ENCODE peak calls at places on chromosomes 13 and 19, in eight cellular contexts. One of them, this sample, is unnamed.

GRCh38 chr13:41012536-41012935 is 6.6 kb downstream of the ELF1 start:
- DNase-seq in AG09309: no peak
- DNase-seq in tibial artery: no peak
- DNase-seq in cardiac muscle cell: no peak
- DNase-seq in fibroblast of pulmonary artery: no peak
- DNase-seq in cardiac fibroblast: no peak
- DNase-seq in esophagus squamous epithelium: no peak
- DNase-seq in choroid plexus epithelial cell: no peak
- DNase-seq in this sample: no peak

GRCh38 chr19:7142771-7143170 is 73.3 kb downstream of the ZNF557 start:
- DNase-seq in esophagus squamous epithelium: no peak
- DNase-seq in cardiac fibroblast: no peak
- DNase-seq in AG09309: no peak
- DNase-seq in cardiac muscle cell: no peak
- DNase-seq in choroid plexus epithelial cell: no peak
- DNase-seq in fibroblast of pulmonary artery: no peak
- DNase-seq in tibial artery: no peak
- DNase-seq in this sample: no peak

GRCh38 chr13:29301027-29301426 is 294.5 kb downstream of the SLC7A1 start:
- DNase-seq in fibroblast of pulmonary artery: no peak
- DNase-seq in cardiac fibroblast: no peak
- DNase-seq in tibial artery: no peak
- DNase-seq in choroid plexus epithelial cell: no peak
- DNase-seq in AG09309: no peak
- DNase-seq in cardiac muscle cell: no peak
- DNase-seq in esophagus squamous epithelium: no peak
- DNase-seq in this sample: no peak

GRCh38 chr13:60836821-60837220 is 439.8 kb downstream of the TDRD3 start:
- DNase-seq in choroid plexus epithelial cell: no peak
- DNase-seq in esophagus squamous epithelium: no peak
- DNase-seq in AG09309: no peak
- DNase-seq in cardiac muscle cell: no peak
- DNase-seq in fibroblast of pulmonary artery: no peak
- DNase-seq in tibial artery: no peak
- DNase-seq in cardiac fibroblast: no peak
- DNase-seq in this sample: no peak

GRCh38 chr19:42942187-42942789 is 5.3 kb upstream of the PSG7 start:
- DNase-seq in fibroblast of pulmonary artery: peak
- DNase-seq in tibial artery: no peak
- DNase-seq in AG09309: no peak
- DNase-seq in esophagus squamous epithelium: no peak
- DNase-seq in cardiac muscle cell: no peak
- DNase-seq in choroid plexus epithelial cell: peak
- DNase-seq in cardiac fibroblast: peak
- DNase-seq in this sample: peak

GRCh38 chr13:109074436-109074835 is 445.0 kb downstream of the MYO16 start:
- DNase-seq in AG09309: no peak
- DNase-seq in cardiac fibroblast: no peak
- DNase-seq in cardiac muscle cell: no peak
- DNase-seq in tibial artery: no peak
- DNase-seq in choroid plexus epithelial cell: no peak
- DNase-seq in fibroblast of pulmonary artery: no peak
- DNase-seq in esophagus squamous epithelium: no peak
- DNase-seq in this sample: no peak

GRCh38 chr19:6236310-6237291 is 43.2 kb downstream of the MLLT1 start:
- DNase-seq in choroid plexus epithelial cell: no peak
- DNase-seq in esophagus squamous epithelium: no peak
- DNase-seq in cardiac fibroblast: no peak
- DNase-seq in AG09309: no peak
- DNase-seq in tibial artery: no peak
- DNase-seq in fibroblast of pulmonary artery: no peak
- DNase-seq in cardiac muscle cell: no peak
- DNase-seq in this sample: no peak

GRCh38 chr13:98327326-98328314 is 150.6 kb upstream of the RNF113B start:
- DNase-seq in AG09309: peak
- DNase-seq in esophagus squamous epithelium: no peak
- DNase-seq in tibial artery: no peak
- DNase-seq in cardiac fibroblast: peak
- DNase-seq in fibroblast of pulmonary artery: peak
- DNase-seq in cardiac muscle cell: peak
- DNase-seq in choroid plexus epithelial cell: peak
- DNase-seq in this sample: peak

GRCh38 chr19:5103061-5103701 is 134.3 kb downstream of the KDM4B start:
- DNase-seq in tibial artery: peak
- DNase-seq in choroid plexus epithelial cell: no peak
- DNase-seq in esophagus squamous epithelium: no peak
- DNase-seq in cardiac muscle cell: peak
- DNase-seq in cardiac fibroblast: no peak
- DNase-seq in fibroblast of pulmonary artery: peak
- DNase-seq in AG09309: no peak
- DNase-seq in this sample: peak

GRCh38 chr13:85896516-85897450 is 97.6 kb upstream of the SLITRK6 start:
- DNase-seq in esophagus squamous epithelium: no peak
- DNase-seq in AG09309: no peak
- DNase-seq in fibroblast of pulmonary artery: no peak
- DNase-seq in cardiac fibroblast: no peak
- DNase-seq in cardiac muscle cell: no peak
- DNase-seq in tibial artery: no peak
- DNase-seq in choroid plexus epithelial cell: peak
- DNase-seq in this sample: no peak
- TF ChIP-seq CTCF in esophagus squamous epithelium: no peak
- TF ChIP-seq CTCF in AG09309: no peak
- TF ChIP-seq CTCF in fibroblast of pulmonary artery: no peak
- TF ChIP-seq CTCF in cardiac fibroblast: no peak
- TF ChIP-seq CTCF in cardiac muscle cell: no peak
- TF ChIP-seq CTCF in tibial artery: no peak
- TF ChIP-seq CTCF in choroid plexus epithelial cell: peak
- TF ChIP-seq CTCF in this sample: no peak

DNA sequence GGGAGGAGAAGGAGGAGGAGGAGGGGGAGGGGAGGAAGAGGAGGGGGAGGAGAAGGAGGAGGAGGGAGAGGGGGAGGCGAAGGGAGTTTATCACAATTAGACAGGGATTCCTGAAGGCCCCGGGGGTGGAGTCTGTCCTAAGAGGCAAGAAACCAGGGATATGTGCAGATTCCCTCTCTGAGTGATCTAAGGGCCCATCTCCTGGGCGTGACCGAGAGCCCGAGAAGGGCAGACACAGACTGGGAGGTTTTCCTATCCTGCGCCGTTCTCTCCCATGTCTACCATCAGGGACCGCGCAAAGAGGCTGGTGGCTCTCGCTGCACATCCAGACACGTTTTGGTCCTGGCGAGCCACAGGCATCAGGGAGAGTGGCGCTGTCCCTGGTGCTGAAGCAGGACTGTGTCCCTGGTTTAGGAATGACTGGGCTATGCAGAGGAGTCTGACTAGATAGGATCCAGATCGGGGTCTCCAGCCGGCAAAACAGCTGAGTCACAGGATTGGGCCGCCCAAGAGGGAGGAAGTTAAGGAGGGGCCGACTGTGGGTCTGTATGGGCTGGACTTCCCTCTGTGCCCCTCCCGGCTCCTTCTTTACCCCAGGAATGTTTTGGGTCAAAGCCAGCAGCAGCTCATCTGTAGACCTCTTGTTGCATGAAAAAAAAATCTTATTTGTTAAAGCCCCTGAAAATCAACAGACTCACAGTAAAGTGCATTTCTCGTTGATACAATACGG is 17.9 kb upstream of the ZNF175 start:
- DNase-seq in cardiac muscle cell: peak
- DNase-seq in tibial artery: no peak
- DNase-seq in cardiac fibroblast: peak
- DNase-seq in esophagus squamous epithelium: no peak
- DNase-seq in fibroblast of pulmonary artery: peak
- DNase-seq in AG09309: no peak
- DNase-seq in choroid plexus epithelial cell: peak
- DNase-seq in this sample: peak
- H3K4me3 ChIP-seq in cardiac muscle cell: no peak
- H3K4me3 ChIP-seq in tibial artery: no peak
- H3K4me3 ChIP-seq in cardiac fibroblast: no peak
- H3K4me3 ChIP-seq in esophagus squamous epithelium: no peak
- H3K4me3 ChIP-seq in fibroblast of pulmonary artery: no peak
- H3K4me3 ChIP-seq in AG09309: no peak
- H3K4me3 ChIP-seq in choroid plexus epithelial cell: no peak
- H3K4me3 ChIP-seq in this sample: no peak

GRCh38 chr19:8449830-8450229 is 5.1 kb downstream of the HNRNPM start:
- DNase-seq in AG09309: no peak
- DNase-seq in tibial artery: no peak
- DNase-seq in cardiac fibroblast: no peak
- DNase-seq in esophagus squamous epithelium: no peak
- DNase-seq in fibroblast of pulmonary artery: no peak
- DNase-seq in choroid plexus epithelial cell: no peak
- DNase-seq in cardiac muscle cell: no peak
- DNase-seq in this sample: no peak

GRCh38 chr19:8441725-8442544 is 2.8 kb upstream of the HNRNPM start:
- DNase-seq in esophagus squamous epithelium: no peak
- DNase-seq in cardiac muscle cell: no peak
- DNase-seq in cardiac fibroblast: no peak
- DNase-seq in AG09309: no peak
- DNase-seq in tibial artery: peak
- DNase-seq in fibroblast of pulmonary artery: no peak
- DNase-seq in choroid plexus epithelial cell: no peak
- DNase-seq in this sample: no peak

GRCh38 chr19:8445488-8446001 is 770 bp downstream of the HNRNPM start:
- DNase-seq in esophagus squamous epithelium: no peak
- DNase-seq in cardiac muscle cell: peak
- DNase-seq in fibroblast of pulmonary artery: peak
- DNase-seq in choroid plexus epithelial cell: peak
- DNase-seq in AG09309: no peak
- DNase-seq in cardiac fibroblast: peak
- DNase-seq in tibial artery: peak
- DNase-seq in this sample: no peak

GRCh38 chr19:8446055-8446709 is 1.4 kb downstream of the HNRNPM start:
- DNase-seq in cardiac muscle cell: no peak
- DNase-seq in choroid plexus epithelial cell: peak
- DNase-seq in esophagus squamous epithelium: no peak
- DNase-seq in AG09309: no peak
- DNase-seq in cardiac fibroblast: no peak
- DNase-seq in fibroblast of pulmonary artery: no peak
- DNase-seq in tibial artery: peak
- DNase-seq in this sample: no peak

DNA sequence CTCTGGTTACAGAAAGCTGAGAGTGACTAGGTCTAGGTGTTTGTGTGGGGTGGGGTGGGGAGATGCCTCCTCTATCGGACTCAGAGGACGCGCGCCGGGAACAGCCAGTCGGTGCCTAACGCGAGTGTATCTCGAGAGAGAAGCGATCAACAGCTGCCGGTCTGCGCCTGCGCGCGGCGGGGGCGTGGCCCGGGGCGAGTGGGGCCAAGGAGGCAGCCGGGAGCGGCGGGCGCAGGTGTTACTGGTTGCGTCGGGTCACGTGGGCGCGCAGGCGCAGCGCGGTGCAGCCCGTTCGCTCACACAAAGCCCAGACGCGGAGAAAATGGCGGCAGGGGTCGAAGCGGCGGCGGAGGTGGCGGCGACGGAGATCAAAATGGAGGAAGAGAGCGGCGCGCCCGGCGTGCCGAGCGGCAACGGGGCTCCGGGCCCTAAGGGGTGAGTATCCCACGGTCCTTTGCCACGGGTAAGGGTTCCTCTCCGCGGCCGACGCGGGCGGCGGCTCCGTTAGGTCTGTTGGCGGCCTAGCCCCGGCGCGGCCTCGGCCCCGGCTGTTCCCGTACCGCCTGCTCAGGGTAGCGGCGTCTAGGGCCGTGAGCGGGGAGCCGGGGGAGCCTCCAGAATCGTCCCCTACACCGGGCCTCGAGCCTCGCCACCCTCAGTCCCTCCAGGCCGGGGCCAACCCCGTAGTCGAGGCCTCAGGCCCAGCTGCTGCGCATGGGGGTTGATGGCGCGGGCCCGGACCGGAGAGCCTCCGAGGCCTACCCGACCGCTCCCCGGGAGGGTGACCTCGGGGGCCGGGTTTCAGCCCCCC is at the start of gene HNRNPM:
- DNase-seq in fibroblast of pulmonary artery: peak
- DNase-seq in esophagus squamous epithelium: peak
- DNase-seq in AG09309: peak
- DNase-seq in cardiac muscle cell: peak
- DNase-seq in cardiac fibroblast: peak
- DNase-seq in tibial artery: peak
- DNase-seq in choroid plexus epithelial cell: peak
- DNase-seq in this sample: peak
- TF ChIP-seq CTCF in fibroblast of pulmonary artery: no peak
- TF ChIP-seq CTCF in esophagus squamous epithelium: no peak
- TF ChIP-seq CTCF in AG09309: no peak
- TF ChIP-seq CTCF in cardiac muscle cell: no peak
- TF ChIP-seq CTCF in cardiac fibroblast: no peak
- TF ChIP-seq CTCF in tibial artery: no peak
- TF ChIP-seq CTCF in choroid plexus epithelial cell: no peak
- TF ChIP-seq CTCF in this sample: no peak

GRCh38 chr13:45055902-45056648 is 64.2 kb upstream of the GTF2F2 start:
- DNase-seq in fibroblast of pulmonary artery: peak
- DNase-seq in choroid plexus epithelial cell: peak
- DNase-seq in tibial artery: no peak
- DNase-seq in AG09309: peak
- DNase-seq in cardiac muscle cell: peak
- DNase-seq in cardiac fibroblast: peak
- DNase-seq in esophagus squamous epithelium: no peak
- DNase-seq in this sample: peak
- H3K4me3 ChIP-seq in fibroblast of pulmonary artery: peak
- H3K4me3 ChIP-seq in choroid plexus epithelial cell: no peak
- H3K4me3 ChIP-seq in tibial artery: no peak
- H3K4me3 ChIP-seq in AG09309: no peak
- H3K4me3 ChIP-seq in cardiac muscle cell: no peak
- H3K4me3 ChIP-seq in cardiac fibroblast: no peak
- H3K4me3 ChIP-seq in esophagus squamous epithelium: peak
- H3K4me3 ChIP-seq in this sample: peak

This sample was measured in AG10803.